ENCODE peak calls at places on chromosomes 6 and 20, in six cellular contexts. I, W, R, S, V and Q are unnamed samples. For H3K36me3 and H3K4me1, the result is how much of the 10 kb centered on the place peaks cover.

GRCh38 chr6:131792091-131792496 is 15.7 kb upstream of the ENPP1 start:
- DNase-seq in I (no peak), W (peak), R (no peak), S (no peak), V (no peak), Q (no peak)

GRCh38 chr20:32179934-32180333 is 27.6 kb downstream of the PLAGL2 start:
- DNase-seq in I (no peak), W (no peak), R (no peak), S (no peak), V (no peak), Q (no peak)

GRCh38 chr6:148464319-148465010 is 121.8 kb downstream of the SASH1 start:
- DNase-seq in I (no peak), W (peak), R (peak), S (peak), V (no peak), Q (no peak)

GRCh38 chr20:18590163-18590562 is 2.3 kb downstream of the DTD1 start:
- DNase-seq in I (no peak), W (no peak), R (no peak), S (no peak), V (no peak), Q (no peak)

GRCh38 chr20:10282930-10283556 is 64.4 kb downstream of the SNAP25 start:
- DNase-seq in I (no peak), W (no peak), R (no peak), S (no peak), V (no peak), Q (no peak)

GRCh38 chr20:47019106-47019824 is 124.6 kb downstream of the EYA2 start:
- DNase-seq in I (peak), W (peak), R (no peak), S (peak), V (no peak), Q (no peak)

GRCh38 chr6:17202526-17202925 is 78.6 kb upstream of the RBM24 start:
- DNase-seq in I (no peak), W (peak), R (no peak), S (no peak), V (no peak), Q (no peak)

GRCh38 chr20:46604551-46605133 is 46.6 kb downstream of the SLC13A3 start:
- DNase-seq in I (no peak), W (no peak), R (no peak), S (no peak), V (no peak), Q (no peak)

GRCh38 chr20:17562804-17563305 is 7.0 kb upstream of the DSTN start:
- DNase-seq in I (no peak), W (peak), R (no peak), S (no peak), V (no peak), Q (no peak)

GRCh38 chr6:56046576-56046975 is 171.2 kb upstream of the BMP5 start:
- DNase-seq in I (peak), W (peak), R (peak), S (no peak), V (peak), Q (no peak)

GRCh38 chr20:57838670-57839142 is 128.9 kb upstream of the PMEPA1 start:
- DNase-seq in I (no peak), W (no peak), R (no peak), S (no peak), V (no peak), Q (no peak)

GRCh38 chr20:36202891-36203338 is 33.4 kb upstream of the AAR2 start:
- DNase-seq in I (peak), W (peak), R (peak), S (peak), V (peak), Q (peak)

GRCh38 chr6:108805611-108806181 is 42.5 kb upstream of the ARMC2 start:
- DNase-seq in I (no peak), W (no peak), R (no peak), S (no peak), V (no peak), Q (no peak)

GRCh38 chr20:33233129-33233774 is 2.5 kb upstream of the BPIFA1 start:
- DNase-seq in I (no peak), W (no peak), R (no peak), S (no peak), V (no peak), Q (no peak)

GRCh38 chr6:30617565-30618269 is at the start of gene MRPS18B:
- DNase-seq in I (peak), W (peak), R (peak), S (peak), V (peak), Q (peak)

GRCh38 chr20:47789081-47789998 is 4.1 kb upstream of the SULF2 start:
- DNase-seq in I (no peak), W (peak), R (no peak), S (no peak), V (no peak), Q (no peak)

GRCh38 chr6:155530219-155530834 is 74.7 kb upstream of the NOX3 start:
- DNase-seq in I (no peak), W (peak), R (no peak), S (no peak), V (no peak), Q (no peak)

GRCh38 chr6:13428528-13429405 is 58.6 kb downstream of the GFOD1 start:
- DNase-seq in I (peak), W (no peak), R (no peak), S (no peak), V (no peak), Q (no peak)
- TF ChIP-seq CTCF in I (peak), W (no peak), R (no peak), S (no peak), V (no peak), Q (no peak)

GRCh38 chr20:49119972-49120371 is 68.2 kb downstream of the STAU1 start:
- DNase-seq in I (no peak), W (no peak), R (no peak), S (no peak), V (no peak), Q (no peak)
- H3K36me3 ChIP-seq in I (half or more), W (under half), R (half or more), S (under half), V (half or more), Q (under half)

GRCh38 chr6:156804402-156804801 is 27.2 kb downstream of the ARID1B start:
- DNase-seq in I (no peak), W (no peak), R (no peak), S (no peak), V (no peak), Q (no peak)

GRCh38 chr6:156803353-156803752 is 26.2 kb downstream of the ARID1B start:
- DNase-seq in I (no peak), W (no peak), R (no peak), S (no peak), V (no peak), Q (no peak)

GRCh38 chr6:156796627-156797026 is 19.4 kb downstream of the ARID1B start:
- DNase-seq in I (no peak), W (no peak), R (no peak), S (no peak), V (peak), Q (no peak)

GRCh38 chr6:156798091-156798735 is 21.0 kb downstream of the ARID1B start:
- DNase-seq in I (no peak), W (no peak), R (no peak), S (no peak), V (no peak), Q (no peak)

GRCh38 chr6:156801712-156802111 is 24.5 kb downstream of the ARID1B start:
- DNase-seq in I (no peak), W (no peak), R (no peak), S (no peak), V (no peak), Q (no peak)
- H3K4me1 ChIP-seq in I (half or more), W (under half), R (under half), S (under half), V (under half), Q (under half)

GRCh38 chr20:21640556-21640955 is 64.9 kb upstream of the PAX1 start:
- DNase-seq in I (no peak), W (no peak), R (no peak), S (no peak), V (no peak), Q (no peak)
- TF ChIP-seq CTCF in I (no peak), W (no peak), R (no peak), S (no peak), V (no peak), Q (no peak)

GRCh38 chr20:25507385-25508082 is 77.8 kb downstream of the NINL start:
- DNase-seq in I (no peak), W (no peak), R (no peak), S (no peak), V (no peak), Q (no peak)
- H3K36me3 ChIP-seq in I (under half), W (under half), R (under half), S (under half), V (under half), Q (under half)

GRCh38 chr6:41500561-41500960 is 45.6 kb upstream of the FOXP4 start:
- DNase-seq in I (no peak), W (no peak), R (no peak), S (no peak), V (no peak), Q (no peak)
- H3K4me1 ChIP-seq in I (under half), W (under half), R (under half), S (under half), V (under half), Q (under half)